ENCODE peak calls at places on chromosomes 12 and 14, in nine cellular contexts. D is stomach, C is tibial nerve, S is A549, L is K562, N is prostate gland, M is transverse colon, I is uterus, V is Peyer's patch. X is an unnamed sample.

GRCh38 chr12:94942663-94943062 is 60.8 kb downstream of the NDUFA12 start:
- DNase-seq in C (no peak), M (no peak), I (no peak), V (no peak), S (no peak), D (no peak), L (no peak), N (no peak), X (no peak)

GRCh38 chr12:100267603-100268281 is 765 bp downstream of the SCYL2 start:
- DNase-seq in N (peak; percentile 17), D (peak; percentile 33), C (peak; percentile 10), V (peak; percentile 18), S (no peak), L (peak; percentile 37), M (no peak), I (no peak), X (no peak)

GRCh38 chr12:61566183-61566582 is 694.0 kb upstream of the USP15 start:
- DNase-seq in S (no peak), M (no peak), D (no peak), V (no peak), N (no peak), L (no peak), I (no peak), C (no peak), X (no peak)

GRCh38 chr14:24982472-24983155 is 67.3 kb downstream of the STXBP6 start:
- DNase-seq in S (peak; percentile 69), I (no peak), M (no peak), V (no peak), L (no peak), D (no peak), N (peak; percentile 25), C (no peak), X (no peak)

GRCh38 chr12:75970310-75970709 is 61.3 kb downstream of the PHLDA1 start:
- DNase-seq in L (no peak), C (no peak), I (no peak), M (no peak), V (no peak), D (no peak), N (no peak), S (no peak), X (no peak)

GRCh38 chr12:123152823-123153222 is 1.9 kb upstream of the PITPNM2 start:
- DNase-seq in S (no peak), C (no peak), V (no peak), I (no peak), M (no peak), D (no peak), L (no peak), N (no peak), X (no peak)

GRCh38 chr12:2382391-2383155 is 329.8 kb downstream of the CACNA1C start:
- DNase-seq in L (no peak), C (no peak), I (no peak), M (no peak), N (no peak), S (no peak), D (no peak), V (no peak), X (no peak)

GRCh38 chr12:128790221-128790620 is 33.5 kb downstream of the SLC15A4 start:
- DNase-seq in D (no peak), L (no peak), N (no peak), M (no peak), I (no peak), C (no peak), S (no peak), V (no peak), X (no peak)

GRCh38 chr12:24780969-24781368 is 167.9 kb downstream of the BCAT1 start:
- DNase-seq in D (no peak), L (peak; percentile 26), C (no peak), V (no peak), I (no peak), N (no peak), S (no peak), M (no peak), X (no peak)

GRCh38 chr14:74762917-74763802 is at the start of gene YLPM1:
- DNase-seq in C (peak; percentile 84), I (peak; percentile 93), S (peak; percentile 98), M (peak; percentile 94), L (peak; percentile 94), V (peak; percentile 86), D (peak; percentile 94), N (peak; percentile 90), X (peak; percentile 95)
- TF ChIP-seq POLR2A in C (peak; percentile 60), I (peak; percentile 86), S (peak; percentile 91), M (peak; percentile 91), L (peak; percentile 88), V (peak; percentile 84), D (no peak), N (peak; percentile 69), X (peak; percentile 88)

GRCh38 chr12:89861086-89861485 is 152.4 kb upstream of the ATP2B1 start:
- DNase-seq in N (no peak), V (no peak), C (no peak), M (no peak), D (no peak), L (peak; percentile 11), I (no peak), S (peak; percentile 68), X (no peak)

GRCh38 chr12:89857652-89858274 is 149.1 kb upstream of the ATP2B1 start:
- DNase-seq in I (no peak), N (no peak), V (no peak), M (no peak), D (no peak), L (no peak), C (no peak), S (no peak), X (no peak)

GRCh38 chr12:89858718-89859117 is 150.1 kb upstream of the ATP2B1 start:
- DNase-seq in N (no peak), L (no peak), M (no peak), I (no peak), C (no peak), S (no peak), V (no peak), D (no peak), X (no peak)

GRCh38 chr12:89859513-89860220 is 151.0 kb upstream of the ATP2B1 start:
- DNase-seq in I (no peak), C (no peak), S (no peak), N (no peak), M (no peak), D (no peak), L (no peak), V (no peak), X (no peak)

GRCh38 chr12:89856431-89856830 is 147.8 kb upstream of the ATP2B1 start:
- DNase-seq in D (no peak), N (no peak), I (no peak), M (no peak), V (no peak), C (no peak), S (no peak), L (peak; percentile 19), X (no peak)
- H3K4me1 ChIP-seq in D (no peaks in the 10 kb centered on the region), N (no peaks in the 10 kb centered on the region), I (no peaks in the 10 kb centered on the region), M (peaks cover 7% of the 10 kb centered on the region), V (no peaks in the 10 kb centered on the region), C (no peaks in the 10 kb centered on the region), S (no peaks in the 10 kb centered on the region), L (no peaks in the 10 kb centered on the region), X (no peaks in the 10 kb centered on the region)

GRCh38 chr14:104135904-104136471 is 2.4 kb upstream of the KIF26A start:
- DNase-seq in D (no peak), C (no peak), V (no peak), S (no peak), N (no peak), L (no peak), I (no peak), M (no peak), X (peak; percentile 22)

GRCh38 chr14:104138098-104138890 is at the start of gene KIF26A:
- DNase-seq in I (no peak), S (peak; percentile 74), D (no peak), V (no peak), N (no peak), L (no peak), M (peak; percentile 47), C (no peak), X (peak; percentile 56)

GRCh38 chr14:104138891-104139459 is 588 bp downstream of the KIF26A start:
- DNase-seq in M (no peak), V (no peak), C (no peak), I (no peak), D (no peak), S (no peak), N (no peak), L (no peak), X (peak; percentile 56)

GRCh38 chr14:104136472-104137296 is 1.7 kb upstream of the KIF26A start:
- DNase-seq in S (peak; percentile 34), D (no peak), M (no peak), I (no peak), C (no peak), N (no peak), V (no peak), L (no peak), X (peak; percentile 23)

GRCh38 chr14:104137297-104138097 is 890 bp upstream of the KIF26A start:
- DNase-seq in D (peak; percentile 70), V (peak; percentile 26), N (no peak), S (peak; percentile 80), I (peak; percentile 40), L (no peak), C (peak; percentile 28), M (peak; percentile 73), X (peak; percentile 81)
- H3K4me3 ChIP-seq in D (peak overlapping the region; percentile 41), V (peak overlapping the region; percentile 27), N (peak overlapping the region; percentile 39), S (peak overlapping the region; percentile 55), I (peak overlapping the region; percentile 13), L (no peak overlapping the region), C (peak overlapping the region; percentile 36), M (peak overlapping the region; percentile 32), X (peak overlapping the region; percentile 48)

GRCh38 chr12:57235728-57236131 is 6.2 kb downstream of the SHMT2 start:
- DNase-seq in D (no peak), S (no peak), C (no peak), M (no peak), N (no peak), V (no peak), I (no peak), L (no peak), X (peak; percentile 14)

GRCh38 chr12:57235012-57235727 is 5.7 kb downstream of the SHMT2 start:
- DNase-seq in V (no peak), D (peak; percentile 77), I (peak; percentile 44), S (no peak), M (no peak), N (no peak), L (peak; percentile 81), C (no peak), X (peak; percentile 92)

GRCh38 chr12:57237653-57237951 is 8.1 kb downstream of the SHMT2 start:
- DNase-seq in V (no peak), M (no peak), N (no peak), D (no peak), I (no peak), C (no peak), S (no peak), L (no peak), X (no peak)

GRCh38 chr12:57236925-57237652 is 7.6 kb downstream of the SHMT2 start:
- DNase-seq in S (no peak), C (no peak), V (no peak), L (no peak), N (no peak), M (no peak), D (no peak), I (no peak), X (no peak)

DNA sequence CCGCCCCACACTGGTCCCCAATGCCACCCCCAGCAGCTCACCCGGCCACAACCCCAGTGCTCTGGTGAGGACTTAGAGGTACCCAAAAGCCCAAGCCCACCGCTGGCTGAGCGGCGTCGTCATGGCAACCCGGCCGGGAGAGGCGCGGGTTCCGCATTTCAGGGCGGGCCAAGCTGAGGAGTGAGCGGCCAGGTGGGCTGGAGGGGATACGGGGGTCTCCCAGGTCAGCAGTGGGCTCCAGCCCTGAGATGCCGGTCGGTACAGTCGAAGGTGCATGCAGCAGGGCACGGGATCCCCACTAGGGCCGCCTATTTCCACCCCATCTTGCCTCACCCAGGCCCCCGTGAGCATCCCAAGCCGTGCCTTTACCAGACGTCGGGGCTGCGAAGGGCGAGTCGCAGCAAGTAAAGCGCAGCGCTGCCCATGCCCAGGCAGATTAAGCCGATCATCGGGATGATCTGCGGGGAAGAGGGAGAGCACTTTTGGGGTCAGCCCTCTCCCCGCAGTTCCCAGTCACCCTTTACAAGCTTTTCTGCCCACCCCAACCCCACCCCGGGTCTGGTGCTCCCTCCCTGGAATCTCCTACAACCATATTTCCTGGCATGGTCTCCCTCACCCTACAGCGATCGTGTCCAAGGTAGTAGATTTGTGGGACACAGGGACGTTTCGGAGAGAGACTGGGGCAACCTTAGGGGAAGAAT is 6.9 kb downstream of the SHMT2 start:
- DNase-seq in V (no peak), I (no peak), D (no peak), C (no peak), S (no peak), L (no peak), M (no peak), N (no peak), X (no peak)
- TF ChIP-seq POLR2A in V (no peak), I (no peak), D (no peak), C (no peak), S (no peak), L (no peak), M (no peak), N (no peak), X (no peak)